ENCODE peak calls at places on chromosomes 13 and 19, in ten cellular contexts. I, H, P, L, R, O, C, V, J and W are unnamed samples.

GRCh38 chr19:3672993-3673392 is 27.3 kb downstream of the PIP5K1C start:
- DNase-seq in I (no peak), H (no peak), P (no peak), L (no peak), R (no peak), O (no peak), C (no peak), V (no peak), J (no peak), W (no peak)

GRCh38 chr13:27016871-27017270 is 154.7 kb downstream of the USP12 start:
- DNase-seq in I (no peak), H (no peak), P (no peak), L (no peak), R (no peak), O (no peak), C (no peak), V (no peak), J (no peak), W (no peak)

GRCh38 chr13:48629282-48629681 is 24.4 kb upstream of the CYSLTR2 start:
- DNase-seq in I (no peak), H (no peak), P (no peak), L (no peak), R (no peak), O (no peak), C (no peak), V (no peak), J (no peak), W (no peak)

GRCh38 chr13:23899555-23899954 is 2.3 kb upstream of the C1QTNF9B start:
- DNase-seq in I (no peak), H (no peak), P (peak), L (peak), R (no peak), O (no peak), C (peak), V (no peak), J (no peak), W (peak)

GRCh38 chr19:33298146-33298911 is 4.0 kb downstream of the CEBPA start:
- DNase-seq in I (no peak), H (no peak), P (no peak), L (no peak), R (no peak), O (no peak), C (no peak), V (peak), J (no peak), W (no peak)

GRCh38 chr19:55392820-55393219 is 7.1 kb downstream of the RPL28 start:
- DNase-seq in I (no peak), H (no peak), P (no peak), L (no peak), R (no peak), O (no peak), C (no peak), V (no peak), J (no peak), W (no peak)

GRCh38 chr19:45163156-45163555 is 2.4 kb upstream of the NKPD1 start:
- DNase-seq in I (no peak), H (no peak), P (no peak), L (no peak), R (no peak), O (no peak), C (no peak), V (no peak), J (no peak), W (no peak)

GRCh38 chr19:5824791-5825577 is 14.5 kb downstream of the FUT6 start:
- DNase-seq in I (no peak), H (no peak), P (no peak), L (no peak), R (no peak), O (no peak), C (no peak), V (no peak), J (no peak), W (no peak)

GRCh38 chr13:74136089-74136658 is 2.0 kb upstream of the KLF12 start:
- DNase-seq in I (peak), H (peak), P (peak), L (peak), R (peak), O (peak), C (peak), V (no peak), J (peak), W (peak)

GRCh38 chr13:31987535-31988170 is 43.9 kb upstream of the FRY start:
- DNase-seq in I (no peak), H (no peak), P (no peak), L (no peak), R (no peak), O (no peak), C (no peak), V (no peak), J (no peak), W (no peak)

GRCh38 chr19:48608798-48609263 is 2.3 kb downstream of the SPACA4 start:
- DNase-seq in I (peak), H (no peak), P (peak), L (peak), R (peak), O (peak), C (peak), V (no peak), J (no peak), W (peak)

GRCh38 chr13:26872444-26873173 is 112.0 kb upstream of the GPR12 start:
- DNase-seq in I (peak), H (no peak), P (peak), L (peak), R (peak), O (peak), C (peak), V (peak), J (peak), W (peak)

GRCh38 chr13:88800505-88800904 is 1129.3 kb downstream of the SLITRK5 start:
- DNase-seq in I (no peak), H (no peak), P (no peak), L (no peak), R (no peak), O (no peak), C (no peak), V (no peak), J (no peak), W (no peak)

GRCh38 chr13:29435125-29435911 is 160.2 kb downstream of the SLC7A1 start:
- DNase-seq in I (no peak), H (no peak), P (no peak), L (peak), R (no peak), O (no peak), C (no peak), V (no peak), J (peak), W (peak)